ENCODE peak calls at places on chromosome 3, in five cellular contexts. One of them, this sample, is unnamed.

GRCh38 chr3:163878396-163878795 is 1199.9 kb downstream of the SI start:
- DNase-seq in tibial nerve: no peak
- DNase-seq in IMR-90: no peak
- DNase-seq in transverse colon: no peak
- DNase-seq in A549: no peak
- DNase-seq in this sample: no peak

GRCh38 chr3:66476852-66477381 is 23.9 kb downstream of the LRIG1 start:
- DNase-seq in tibial nerve: no peak
- DNase-seq in IMR-90: no peak
- DNase-seq in transverse colon: peak; percentile 41
- DNase-seq in A549: no peak
- DNase-seq in this sample: no peak

GRCh38 chr3:174775603-174776002 is 83.5 kb upstream of the NAALADL2 start:
- DNase-seq in tibial nerve: no peak
- DNase-seq in IMR-90: peak; percentile 35
- DNase-seq in transverse colon: no peak
- DNase-seq in A549: no peak
- DNase-seq in this sample: no peak

GRCh38 chr3:42742259-42742658 is 30.8 kb downstream of the CCDC13 start:
- DNase-seq in tibial nerve: no peak
- DNase-seq in IMR-90: no peak
- DNase-seq in transverse colon: no peak
- DNase-seq in A549: no peak
- DNase-seq in this sample: no peak

GRCh38 chr3:184259396-184259877 is 1.9 kb downstream of the CAMK2N2 start:
- DNase-seq in tibial nerve: no peak
- DNase-seq in IMR-90: no peak
- DNase-seq in transverse colon: no peak
- DNase-seq in A549: no peak
- DNase-seq in this sample: no peak

GRCh38 chr3:54034971-54035370 is 87.4 kb upstream of the CACNA2D3 start:
- DNase-seq in tibial nerve: no peak
- DNase-seq in IMR-90: no peak
- DNase-seq in transverse colon: no peak
- DNase-seq in A549: no peak
- DNase-seq in this sample: no peak

GRCh38 chr3:116863842-116864626 is 154.5 kb downstream of the TUSC7 start:
- DNase-seq in tibial nerve: no peak
- DNase-seq in IMR-90: peak; percentile 64
- DNase-seq in transverse colon: no peak
- DNase-seq in A549: peak; percentile 51
- DNase-seq in this sample: no peak

GRCh38 chr3:16455946-16456345 is 57.6 kb downstream of the RFTN1 start:
- DNase-seq in tibial nerve: no peak
- DNase-seq in IMR-90: no peak
- DNase-seq in transverse colon: no peak
- DNase-seq in A549: no peak
- DNase-seq in this sample: no peak

GRCh38 chr3:133377396-133377795 is 22.5 kb upstream of the BFSP2 start:
- DNase-seq in tibial nerve: no peak
- DNase-seq in IMR-90: peak; percentile 69
- DNase-seq in transverse colon: no peak
- DNase-seq in A549: peak; percentile 27
- DNase-seq in this sample: no peak

GRCh38 chr3:27591321-27591711 is 107.1 kb upstream of the SLC4A7 start:
- DNase-seq in tibial nerve: no peak
- DNase-seq in IMR-90: peak; percentile 20
- DNase-seq in transverse colon: no peak
- DNase-seq in A549: no peak
- DNase-seq in this sample: no peak
- H3K27ac ChIP-seq in tibial nerve: peak overlapping the region; percentile 85
- H3K27ac ChIP-seq in IMR-90: peak overlapping the region; percentile 39
- H3K27ac ChIP-seq in transverse colon: peak overlapping the region; percentile 60
- H3K27ac ChIP-seq in A549: no peak overlapping the region
- H3K27ac ChIP-seq in this sample: peak overlapping the region; percentile 24

GRCh38 chr3:55484741-55485207 is 2.3 kb downstream of the WNT5A start:
- DNase-seq in tibial nerve: no peak
- DNase-seq in IMR-90: no peak
- DNase-seq in transverse colon: no peak
- DNase-seq in A549: no peak
- DNase-seq in this sample: no peak

GRCh38 chr3:55486857-55487375 is at the start of gene WNT5A:
- DNase-seq in tibial nerve: no peak
- DNase-seq in IMR-90: no peak
- DNase-seq in transverse colon: peak; percentile 32
- DNase-seq in A549: peak; percentile 41
- DNase-seq in this sample: peak; percentile 72

GRCh38 chr3:55485208-55485791 is 1.8 kb downstream of the WNT5A start:
- DNase-seq in tibial nerve: no peak
- DNase-seq in IMR-90: peak; percentile 88
- DNase-seq in transverse colon: peak; percentile 82
- DNase-seq in A549: peak; percentile 68
- DNase-seq in this sample: peak; percentile 84

GRCh38 chr3:55487376-55488241 is 503 bp upstream of the WNT5A start:
- DNase-seq in tibial nerve: no peak
- DNase-seq in IMR-90: peak; percentile 73
- DNase-seq in transverse colon: peak; percentile 39
- DNase-seq in A549: peak; percentile 52
- DNase-seq in this sample: peak; percentile 65

DNA sequence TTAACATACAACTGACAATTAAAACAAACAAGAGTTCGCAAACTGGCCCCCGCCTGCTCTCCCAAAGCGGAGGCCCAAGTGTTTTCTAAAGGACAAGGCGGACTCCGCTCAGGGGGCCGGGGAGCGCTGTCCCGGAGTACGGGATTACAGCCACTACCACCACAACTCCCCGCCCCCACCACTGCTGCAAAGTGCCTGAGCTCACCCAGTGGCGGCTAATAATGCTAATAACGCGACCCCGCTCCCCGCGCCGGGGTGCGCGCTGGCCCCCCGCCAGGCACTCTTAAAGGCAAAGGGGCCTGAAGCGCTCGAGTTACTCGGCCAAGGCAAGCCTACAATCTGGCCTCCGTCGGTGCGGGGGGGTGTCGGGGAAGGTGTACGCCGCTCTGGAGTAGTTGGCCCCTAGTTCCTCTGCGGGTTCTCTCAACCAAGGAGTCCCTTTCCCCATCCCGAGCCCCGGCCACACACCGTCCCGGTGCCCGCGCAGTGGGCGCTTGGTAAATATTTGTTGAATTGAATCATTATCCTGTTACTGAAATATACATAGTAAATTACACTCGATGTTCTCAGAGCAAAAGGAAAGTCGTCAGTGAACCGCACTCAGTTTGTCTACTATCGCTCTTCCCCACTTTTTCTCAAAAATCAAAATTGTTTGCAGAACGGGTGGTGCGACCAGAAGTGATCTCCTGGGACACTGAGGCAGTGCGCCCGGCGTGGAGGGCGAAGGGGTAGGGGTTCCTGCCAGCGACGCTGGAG is 827 bp downstream of the WNT5A start:
- DNase-seq in tibial nerve: no peak
- DNase-seq in IMR-90: peak; percentile 79
- DNase-seq in transverse colon: peak; percentile 46
- DNase-seq in A549: no peak
- DNase-seq in this sample: peak; percentile 83
- TF ChIP-seq POLR2A in tibial nerve: no peak
- TF ChIP-seq POLR2A in IMR-90: no peak
- TF ChIP-seq POLR2A in transverse colon: peak; percentile 11
- TF ChIP-seq POLR2A in A549: no peak
- TF ChIP-seq POLR2A in this sample: peak; percentile 49

DNA sequence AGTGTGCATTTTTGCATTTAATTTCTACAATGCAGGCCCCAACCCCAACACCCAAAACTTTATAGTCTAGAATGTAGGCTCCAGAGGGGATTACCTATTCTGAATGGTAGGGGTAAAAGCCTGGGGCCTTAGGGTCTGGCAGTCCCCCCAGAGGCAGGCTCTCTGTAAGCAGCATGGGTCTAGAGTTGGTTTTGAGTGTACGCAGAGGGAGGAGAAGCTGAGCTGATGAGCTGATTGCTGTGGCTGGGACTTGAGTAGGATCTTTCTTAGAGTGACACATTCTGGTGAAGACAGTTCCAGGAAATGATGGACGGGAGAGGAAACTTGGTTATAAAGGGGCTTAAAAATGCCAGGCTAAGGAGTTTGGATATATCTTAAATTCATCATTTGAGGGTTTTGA is 2.1 kb downstream of the LPP start:
- DNase-seq in tibial nerve: no peak
- DNase-seq in IMR-90: no peak
- DNase-seq in transverse colon: no peak
- DNase-seq in A549: no peak
- DNase-seq in this sample: no peak
- H3K4me1 ChIP-seq in tibial nerve: peaks cover 28% of the 10 kb centered on the region
- H3K4me1 ChIP-seq in IMR-90: peaks cover 28% of the 10 kb centered on the region
- H3K4me1 ChIP-seq in transverse colon: peaks cover 82% of the 10 kb centered on the region
- H3K4me1 ChIP-seq in A549: peaks cover 60% of the 10 kb centered on the region
- H3K4me1 ChIP-seq in this sample: peaks cover 43% of the 10 kb centered on the region

DNA sequence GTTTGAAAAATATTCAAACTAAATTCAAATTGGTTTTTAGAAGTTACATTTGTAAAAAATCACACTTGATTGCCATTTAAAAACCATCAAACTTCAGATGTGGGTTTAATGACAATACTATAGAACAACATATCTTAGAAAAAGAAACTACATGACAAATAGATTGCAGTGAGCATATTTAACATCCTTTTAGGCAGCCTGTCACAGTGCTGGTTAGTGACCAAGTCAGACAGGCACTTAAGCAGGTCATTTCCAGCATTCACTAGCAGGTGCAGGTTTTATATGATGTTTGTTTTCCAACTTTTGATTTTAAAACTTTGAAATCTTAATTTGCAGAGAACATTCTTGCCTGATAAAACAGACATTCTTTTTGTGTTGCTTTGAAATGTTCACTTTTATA is 115.7 kb downstream of the MBNL1 start:
- DNase-seq in tibial nerve: no peak
- DNase-seq in IMR-90: no peak
- DNase-seq in transverse colon: no peak
- DNase-seq in A549: no peak
- DNase-seq in this sample: no peak
- H3K27ac ChIP-seq in tibial nerve: peak overlapping the region; percentile 78
- H3K27ac ChIP-seq in IMR-90: no peak overlapping the region
- H3K27ac ChIP-seq in transverse colon: peak overlapping the region; percentile 79
- H3K27ac ChIP-seq in A549: peak overlapping the region; percentile 79
- H3K27ac ChIP-seq in this sample: no peak overlapping the region